ENCODE peak calls at places on chromosomes 16 and 17, in nine cellular contexts. One of them, this sample, is unnamed.

GRCh38 chr17:39139137-39139516 is 12.3 kb downstream of the PLXDC1 start:
- DNase-seq in pancreas: no peak
- DNase-seq in lung: no peak
- DNase-seq in BJ: peak
- DNase-seq in BE2C: no peak
- DNase-seq in A549: peak
- DNase-seq in left ventricle myocardium inferior: no peak
- DNase-seq in OCI-LY7: no peak
- DNase-seq in testis: no peak
- DNase-seq in this sample: peak

GRCh38 chr17:1899403-1900000 is 69.7 kb downstream of the RPA1 start:
- DNase-seq in pancreas: no peak
- DNase-seq in lung: no peak
- DNase-seq in BJ: no peak
- DNase-seq in BE2C: no peak
- DNase-seq in A549: peak
- DNase-seq in left ventricle myocardium inferior: no peak
- DNase-seq in OCI-LY7: no peak
- DNase-seq in testis: no peak
- DNase-seq in this sample: no peak

GRCh38 chr17:28145348-28145747 is 102.9 kb downstream of the NLK start:
- DNase-seq in pancreas: no peak
- DNase-seq in lung: no peak
- DNase-seq in BJ: peak
- DNase-seq in BE2C: no peak
- DNase-seq in A549: no peak
- DNase-seq in left ventricle myocardium inferior: no peak
- DNase-seq in OCI-LY7: no peak
- DNase-seq in testis: no peak
- DNase-seq in this sample: no peak

GRCh38 chr17:63124958-63125357 is 158.9 kb downstream of the TANC2 start:
- DNase-seq in pancreas: no peak
- DNase-seq in lung: no peak
- DNase-seq in BJ: no peak
- DNase-seq in BE2C: no peak
- DNase-seq in A549: no peak
- DNase-seq in left ventricle myocardium inferior: no peak
- DNase-seq in OCI-LY7: no peak
- DNase-seq in testis: no peak
- DNase-seq in this sample: no peak

GRCh38 chr17:12422632-12423031 is 243.1 kb upstream of the MYOCD start:
- DNase-seq in pancreas: peak
- DNase-seq in lung: no peak
- DNase-seq in BJ: no peak
- DNase-seq in BE2C: no peak
- DNase-seq in A549: no peak
- DNase-seq in left ventricle myocardium inferior: peak
- DNase-seq in OCI-LY7: no peak
- DNase-seq in testis: no peak
- DNase-seq in this sample: no peak

GRCh38 chr17:65013613-65014391 is 42.7 kb downstream of the GNA13 start:
- DNase-seq in pancreas: no peak
- DNase-seq in lung: no peak
- DNase-seq in BJ: peak
- DNase-seq in BE2C: no peak
- DNase-seq in A549: no peak
- DNase-seq in left ventricle myocardium inferior: no peak
- DNase-seq in OCI-LY7: no peak
- DNase-seq in testis: no peak
- DNase-seq in this sample: peak

GRCh38 chr16:20674684-20675487 is 22.6 kb downstream of the ACSM1 start:
- DNase-seq in pancreas: peak
- DNase-seq in lung: no peak
- DNase-seq in BJ: no peak
- DNase-seq in BE2C: no peak
- DNase-seq in A549: no peak
- DNase-seq in left ventricle myocardium inferior: no peak
- DNase-seq in OCI-LY7: no peak
- DNase-seq in testis: peak
- DNase-seq in this sample: no peak

GRCh38 chr17:27778193-27778592 is 22.1 kb downstream of the NOS2 start:
- DNase-seq in pancreas: no peak
- DNase-seq in lung: no peak
- DNase-seq in BJ: no peak
- DNase-seq in BE2C: no peak
- DNase-seq in A549: no peak
- DNase-seq in left ventricle myocardium inferior: no peak
- DNase-seq in OCI-LY7: no peak
- DNase-seq in testis: no peak
- DNase-seq in this sample: no peak

GRCh38 chr17:8631554-8631877 is 991 bp upstream of the MYH10 start:
- DNase-seq in pancreas: no peak
- DNase-seq in lung: no peak
- DNase-seq in BJ: no peak
- DNase-seq in BE2C: no peak
- DNase-seq in A549: no peak
- DNase-seq in left ventricle myocardium inferior: no peak
- DNase-seq in OCI-LY7: no peak
- DNase-seq in testis: no peak
- DNase-seq in this sample: no peak

GRCh38 chr17:8629371-8630226 is 926 bp downstream of the MYH10 start:
- DNase-seq in pancreas: peak
- DNase-seq in lung: no peak
- DNase-seq in BJ: no peak
- DNase-seq in BE2C: peak
- DNase-seq in A549: peak
- DNase-seq in left ventricle myocardium inferior: peak
- DNase-seq in OCI-LY7: peak
- DNase-seq in testis: peak
- DNase-seq in this sample: no peak

GRCh38 chr17:8628609-8629169 is 1.8 kb downstream of the MYH10 start:
- DNase-seq in pancreas: no peak
- DNase-seq in lung: no peak
- DNase-seq in BJ: no peak
- DNase-seq in BE2C: peak
- DNase-seq in A549: no peak
- DNase-seq in left ventricle myocardium inferior: no peak
- DNase-seq in OCI-LY7: no peak
- DNase-seq in testis: no peak
- DNase-seq in this sample: no peak

GRCh38 chr17:8630802-8631553 is 453 bp upstream of the MYH10 start:
- DNase-seq in pancreas: peak
- DNase-seq in lung: peak
- DNase-seq in BJ: peak
- DNase-seq in BE2C: peak
- DNase-seq in A549: peak
- DNase-seq in left ventricle myocardium inferior: peak
- DNase-seq in OCI-LY7: peak
- DNase-seq in testis: peak
- DNase-seq in this sample: peak

DNA sequence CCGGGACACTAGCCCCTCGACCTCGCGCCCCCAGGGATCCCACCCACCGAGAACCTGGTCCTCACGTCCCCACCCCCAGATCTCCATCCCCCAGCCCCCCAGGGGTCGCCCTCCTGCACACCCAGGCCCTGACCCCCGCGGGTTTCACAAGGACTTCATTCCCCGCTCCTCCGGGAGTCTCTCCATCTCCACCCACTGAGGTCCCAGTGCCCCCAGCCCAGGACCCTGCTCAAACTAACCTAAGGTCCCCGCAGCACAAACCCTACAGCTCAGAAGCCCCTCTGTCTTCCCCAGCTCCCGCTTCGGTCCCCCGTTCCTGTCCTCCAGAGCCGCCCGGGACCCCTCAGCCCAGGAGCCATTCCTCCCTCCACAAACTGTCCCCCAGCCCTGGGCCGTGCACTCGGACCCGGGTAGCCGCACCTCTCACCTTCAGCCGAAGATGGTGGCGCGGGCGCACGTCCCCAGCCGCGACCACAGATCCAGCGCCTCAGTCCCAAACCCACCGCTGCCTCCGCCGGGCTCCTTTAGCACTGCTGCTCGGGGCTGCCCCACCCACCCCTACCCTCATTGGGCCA is at the start of gene MYH10:
- DNase-seq in pancreas: peak
- DNase-seq in lung: no peak
- DNase-seq in BJ: no peak
- DNase-seq in BE2C: no peak
- DNase-seq in A549: no peak
- DNase-seq in left ventricle myocardium inferior: no peak
- DNase-seq in OCI-LY7: peak
- DNase-seq in testis: peak
- DNase-seq in this sample: no peak
- TF ChIP-seq CTCF in pancreas: no peak
- TF ChIP-seq CTCF in lung: no peak
- TF ChIP-seq CTCF in BJ: peak
- TF ChIP-seq CTCF in BE2C: no peak
- TF ChIP-seq CTCF in A549: no peak
- TF ChIP-seq CTCF in left ventricle myocardium inferior: no peak
- TF ChIP-seq CTCF in OCI-LY7: peak
- TF ChIP-seq CTCF in testis: no peak
- TF ChIP-seq CTCF in this sample: peak

GRCh38 chr17:79905832-79906231 is 66.6 kb upstream of the CBX4 start:
- DNase-seq in pancreas: no peak
- DNase-seq in lung: no peak
- DNase-seq in BJ: no peak
- DNase-seq in BE2C: peak
- DNase-seq in A549: peak
- DNase-seq in left ventricle myocardium inferior: no peak
- DNase-seq in OCI-LY7: no peak
- DNase-seq in testis: no peak
- DNase-seq in this sample: no peak

GRCh38 chr17:79904865-79905264 is 65.6 kb upstream of the CBX4 start:
- DNase-seq in pancreas: no peak
- DNase-seq in lung: no peak
- DNase-seq in BJ: no peak
- DNase-seq in BE2C: no peak
- DNase-seq in A549: no peak
- DNase-seq in left ventricle myocardium inferior: no peak
- DNase-seq in OCI-LY7: no peak
- DNase-seq in testis: no peak
- DNase-seq in this sample: no peak

GRCh38 chr17:79907855-79908254 is 68.6 kb upstream of the CBX4 start:
- DNase-seq in pancreas: no peak
- DNase-seq in lung: peak
- DNase-seq in BJ: peak
- DNase-seq in BE2C: no peak
- DNase-seq in A549: no peak
- DNase-seq in left ventricle myocardium inferior: no peak
- DNase-seq in OCI-LY7: no peak
- DNase-seq in testis: no peak
- DNase-seq in this sample: no peak

GRCh38 chr17:79909121-79909520 is 69.9 kb upstream of the CBX4 start:
- DNase-seq in pancreas: no peak
- DNase-seq in lung: no peak
- DNase-seq in BJ: no peak
- DNase-seq in BE2C: no peak
- DNase-seq in A549: no peak
- DNase-seq in left ventricle myocardium inferior: no peak
- DNase-seq in OCI-LY7: no peak
- DNase-seq in testis: no peak
- DNase-seq in this sample: no peak

DNA sequence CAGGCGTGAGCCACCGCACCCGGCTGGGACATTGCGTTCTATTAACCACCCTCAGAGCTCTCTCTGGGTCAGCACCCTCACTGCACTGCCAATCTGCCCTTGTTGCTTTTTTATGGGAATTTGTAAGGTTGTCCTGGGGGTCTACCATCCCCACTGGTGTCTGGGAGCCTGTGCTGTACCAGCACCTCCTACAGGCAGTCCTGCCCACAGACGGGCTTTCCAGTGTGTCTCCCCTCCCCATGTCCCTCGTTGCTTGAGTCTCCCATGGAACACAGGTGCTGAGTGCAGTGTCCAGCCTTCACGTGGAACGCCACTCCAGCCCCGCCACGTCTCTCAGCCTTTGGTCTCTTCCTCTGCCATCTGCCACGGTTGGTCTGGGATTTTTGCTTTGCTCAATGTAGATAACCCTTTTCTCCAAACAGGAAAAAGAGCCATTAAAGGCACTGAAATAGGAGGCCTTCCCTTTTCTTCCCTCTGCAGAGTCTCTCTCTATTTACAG is 68.0 kb upstream of the CBX4 start:
- DNase-seq in pancreas: no peak
- DNase-seq in lung: no peak
- DNase-seq in BJ: no peak
- DNase-seq in BE2C: peak
- DNase-seq in A549: no peak
- DNase-seq in left ventricle myocardium inferior: no peak
- DNase-seq in OCI-LY7: no peak
- DNase-seq in testis: no peak
- DNase-seq in this sample: no peak
- H3K4me3 ChIP-seq in pancreas: no peak
- H3K4me3 ChIP-seq in lung: no peak
- H3K4me3 ChIP-seq in BJ: no peak
- H3K4me3 ChIP-seq in BE2C: no peak
- H3K4me3 ChIP-seq in A549: no peak
- H3K4me3 ChIP-seq in left ventricle myocardium inferior: no peak
- H3K4me3 ChIP-seq in OCI-LY7: no peak
- H3K4me3 ChIP-seq in testis: no peak
- H3K4me3 ChIP-seq in this sample: no peak

DNA sequence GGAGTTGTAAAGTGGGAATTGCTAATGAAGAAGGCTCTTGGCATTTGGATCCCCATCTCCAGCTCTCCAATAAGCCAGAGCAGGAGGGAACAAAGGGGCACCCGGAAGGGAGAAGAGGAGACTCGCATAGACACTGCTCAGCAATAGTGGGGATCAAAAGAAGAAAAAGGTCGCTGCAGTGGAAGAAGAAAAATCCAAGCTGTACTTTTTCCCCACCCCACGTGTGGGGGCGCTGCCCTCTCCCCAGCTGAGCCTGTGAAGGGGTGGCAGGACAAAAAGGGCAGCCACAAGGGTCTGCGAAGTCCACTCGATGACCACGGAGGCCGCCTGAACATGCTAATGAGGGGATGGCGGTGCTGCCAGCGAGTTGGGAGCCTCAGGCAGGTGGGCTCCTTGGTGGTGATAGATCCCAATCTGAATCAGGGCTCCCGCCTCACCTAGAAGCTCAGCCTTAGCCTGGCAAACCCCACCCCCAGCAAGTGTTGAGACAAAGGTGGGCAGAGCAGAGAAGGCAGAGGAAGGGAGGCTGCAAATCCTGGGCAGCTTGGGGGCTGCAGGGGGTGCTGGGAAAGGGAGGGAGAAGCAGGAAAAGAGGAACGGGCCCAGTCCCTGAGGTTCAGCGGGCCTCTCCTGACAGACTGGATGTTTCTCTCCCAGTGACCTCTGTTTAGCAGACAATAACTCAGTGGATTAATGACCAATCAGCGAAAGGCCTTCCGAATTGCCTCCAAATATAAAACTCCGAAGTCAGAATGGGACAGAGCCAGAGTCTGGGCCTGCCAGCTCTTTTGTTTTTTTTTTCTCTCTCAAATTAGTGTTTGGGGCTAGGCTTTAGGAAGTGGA is 14.9 kb upstream of the HOXB2 start:
- DNase-seq in pancreas: no peak
- DNase-seq in lung: no peak
- DNase-seq in BJ: no peak
- DNase-seq in BE2C: no peak
- DNase-seq in A549: no peak
- DNase-seq in left ventricle myocardium inferior: no peak
- DNase-seq in OCI-LY7: no peak
- DNase-seq in testis: no peak
- DNase-seq in this sample: no peak
- TF ChIP-seq CTCF in pancreas: no peak
- TF ChIP-seq CTCF in lung: no peak
- TF ChIP-seq CTCF in BJ: no peak
- TF ChIP-seq CTCF in BE2C: no peak
- TF ChIP-seq CTCF in A549: no peak
- TF ChIP-seq CTCF in left ventricle myocardium inferior: no peak
- TF ChIP-seq CTCF in OCI-LY7: no peak
- TF ChIP-seq CTCF in testis: no peak
- TF ChIP-seq CTCF in this sample: no peak

DNA sequence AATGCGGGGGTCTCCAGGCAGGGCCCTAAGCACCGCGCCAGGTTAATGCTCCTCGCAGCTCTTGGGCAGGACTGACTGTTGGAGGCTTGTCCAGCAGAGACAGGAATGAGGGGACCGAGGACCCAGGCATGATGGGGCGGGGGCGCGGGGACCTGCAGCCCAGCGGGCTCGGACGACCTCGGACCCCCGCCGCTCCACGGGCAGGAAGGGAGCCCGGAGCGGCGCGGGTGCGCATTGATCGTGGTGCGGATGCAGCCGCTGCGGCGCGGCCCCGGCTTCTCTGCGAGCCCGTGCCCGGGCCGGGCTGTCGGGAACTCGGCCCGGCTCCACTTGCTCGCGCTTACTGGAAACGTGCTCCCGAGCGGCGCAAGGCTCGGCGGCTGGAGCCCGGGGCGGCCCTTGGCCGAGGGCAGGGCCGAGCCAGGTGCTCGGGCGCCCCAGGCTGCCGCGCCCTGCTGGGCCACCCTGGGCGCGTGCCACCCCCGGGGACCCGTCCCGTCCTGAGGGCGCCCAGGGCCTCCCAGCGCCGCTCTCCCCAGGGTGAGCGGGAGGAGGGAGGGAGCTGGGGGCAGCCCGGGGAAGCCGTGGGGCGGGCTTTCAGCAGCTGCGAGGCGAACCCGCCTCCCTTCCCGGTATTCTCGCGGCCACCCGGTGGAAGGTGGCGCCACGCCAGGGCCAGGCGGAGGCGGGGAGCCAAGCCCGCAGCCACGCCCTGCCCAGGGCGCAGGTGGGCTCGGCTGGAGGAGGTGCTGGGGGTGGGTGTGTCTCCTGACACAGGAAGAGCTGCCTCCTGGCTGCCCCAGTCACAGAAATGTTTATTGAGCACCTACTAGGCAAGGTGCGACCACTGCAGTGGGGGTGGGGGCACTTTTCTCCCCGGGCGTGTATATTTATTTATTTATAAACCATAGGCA is 45.9 kb downstream of the SOCS3 start:
- DNase-seq in pancreas: peak
- DNase-seq in lung: peak
- DNase-seq in BJ: no peak
- DNase-seq in BE2C: peak
- DNase-seq in A549: peak
- DNase-seq in left ventricle myocardium inferior: peak
- DNase-seq in OCI-LY7: peak
- DNase-seq in testis: peak
- DNase-seq in this sample: no peak
- H3K4me3 ChIP-seq in pancreas: peak
- H3K4me3 ChIP-seq in lung: no peak
- H3K4me3 ChIP-seq in BJ: peak
- H3K4me3 ChIP-seq in BE2C: peak
- H3K4me3 ChIP-seq in A549: peak
- H3K4me3 ChIP-seq in left ventricle myocardium inferior: peak
- H3K4me3 ChIP-seq in OCI-LY7: peak
- H3K4me3 ChIP-seq in testis: peak
- H3K4me3 ChIP-seq in this sample: peak